ENCODE peak calls at places on chromosome 9, in six cellular contexts. U is HepG2, J is GM12891, Z is K562, K is H1, B is GM12878. H is an unnamed sample.

GRCh38 chr9:95766906-95767305 is 108.6 kb upstream of the ERCC6L2 start:
- DNase-seq in J (no peak), Z (no peak), U (no peak), B (no peak), K (no peak), H (no peak)

GRCh38 chr9:21611896-21612295 is 129.8 kb upstream of the IFNE start:
- DNase-seq in Z (no peak), K (no peak), U (no peak), B (no peak), J (no peak), H (no peak)

GRCh38 chr9:131934673-131935072 is 145.0 kb downstream of the MED27 start:
- DNase-seq in U (no peak), K (no peak), B (no peak), Z (no peak), J (no peak), H (no peak)

GRCh38 chr9:133955821-133956411 is 36.2 kb downstream of the VAV2 start:
- DNase-seq in Z (no peak), K (peak; percentile 77), U (no peak), B (no peak), J (peak; percentile 90), H (peak; percentile 86)

GRCh38 chr9:69122086-69122390 is 52.0 kb upstream of the TJP2 start:
- DNase-seq in B (no peak), Z (no peak), U (peak; percentile 29), J (peak; percentile 51), K (peak; percentile 68), H (peak; percentile 49)

GRCh38 chr9:108478871-108479332 is 376.9 kb downstream of the ACTL7B start:
- DNase-seq in U (peak; percentile 25), Z (no peak), B (peak; percentile 15), J (no peak), K (no peak), H (no peak)

GRCh38 chr9:89025538-89025937 is 34.3 kb downstream of the S1PR3 start:
- DNase-seq in B (no peak), J (no peak), Z (no peak), U (no peak), K (no peak), H (no peak)

GRCh38 chr9:81540142-81540701 is 149.1 kb downstream of the TLE1 start:
- DNase-seq in K (no peak), J (no peak), B (no peak), Z (no peak), U (no peak), H (no peak)

GRCh38 chr9:103410059-103410458 is 414.9 kb downstream of the CYLC2 start:
- DNase-seq in B (no peak), K (no peak), J (no peak), Z (no peak), U (no peak), H (no peak)

GRCh38 chr9:133715866-133716563 is 22.1 kb downstream of the SARDH start:
- DNase-seq in U (peak; percentile 60), J (no peak), B (no peak), Z (peak; percentile 31), K (peak; percentile 80), H (no peak)

GRCh38 chr9:128911529-128912035 is 9.2 kb upstream of the PHYHD1 start:
- DNase-seq in B (no peak), J (no peak), K (no peak), Z (no peak), U (peak; percentile 80), H (no peak)

DNA sequence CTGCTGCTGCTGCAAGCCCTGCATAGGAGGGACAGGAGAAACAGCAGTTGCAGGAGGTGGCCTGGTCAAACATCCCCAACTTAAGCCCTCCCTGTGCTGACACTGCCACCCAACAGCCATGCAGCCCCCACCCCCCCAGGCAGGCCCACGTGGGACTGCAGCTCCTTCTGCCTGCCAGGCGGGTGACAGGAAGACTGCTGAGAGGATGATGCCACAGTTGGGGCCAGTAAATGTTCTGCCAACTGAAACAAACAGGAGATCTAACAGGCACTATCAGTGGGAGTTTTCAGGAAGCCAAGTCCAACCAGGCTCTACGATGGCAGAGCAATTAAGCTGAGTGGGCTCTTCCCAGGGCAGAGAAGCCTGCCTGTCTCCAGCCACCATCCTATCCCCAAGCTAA is 31.1 kb downstream of the DIRAS2 start:
- DNase-seq in B (no peak), K (no peak), Z (no peak), J (no peak), U (no peak), H (no peak)
- TF ChIP-seq POLR2A in B (no peak), K (no peak), Z (no peak), J (no peak), U (no peak), H (no peak)

DNA sequence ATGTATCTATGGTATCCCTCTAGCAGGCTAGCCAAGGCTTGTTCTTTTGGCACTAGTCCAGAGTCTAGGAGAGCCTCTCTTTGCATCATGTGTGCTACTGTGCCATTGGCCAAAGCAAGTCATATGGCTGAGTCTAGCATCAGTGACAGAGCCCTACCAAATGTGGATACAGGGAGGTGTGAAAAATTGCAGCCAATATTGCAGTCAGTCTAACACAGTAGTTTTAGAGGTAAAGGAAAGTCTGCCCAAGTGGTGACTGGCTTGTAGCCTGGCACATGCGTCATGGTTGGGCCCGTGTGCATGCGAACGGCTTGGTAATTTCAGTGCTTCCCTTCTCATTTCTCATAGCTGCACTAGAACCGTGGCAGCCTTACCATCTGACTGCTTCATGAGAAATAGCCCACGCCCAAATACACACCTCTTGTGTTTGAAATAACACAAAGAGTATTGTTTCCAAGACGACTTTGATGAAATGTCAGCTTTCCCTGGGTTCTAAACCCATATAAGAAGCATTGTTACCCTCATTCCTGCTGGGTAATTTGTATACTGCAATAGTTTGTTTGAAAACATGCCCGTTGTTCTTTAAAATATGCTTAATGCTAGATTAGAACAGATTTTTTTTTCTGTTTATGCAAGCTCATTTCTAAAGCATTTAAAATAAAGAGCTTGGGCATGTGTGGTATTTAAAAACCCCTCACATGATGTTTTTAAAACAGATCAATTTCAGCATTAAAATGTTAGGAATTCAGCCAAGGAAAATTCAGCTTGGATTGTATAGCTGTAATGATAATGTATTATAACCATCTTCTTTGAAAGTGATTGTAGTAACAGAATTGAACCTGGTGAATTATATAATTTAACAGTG is 113.2 kb downstream of the TLE4 start:
- DNase-seq in K (no peak), B (no peak), U (no peak), J (no peak), Z (no peak), H (no peak)
- TF ChIP-seq TAF1 in K (no peak), B (no peak), U (no peak), J (no peak), Z (no peak), H (no peak)

GRCh38 chr9:4801156-4801555 is 8.4 kb downstream of the RCL1 start:
- DNase-seq in J (no peak), U (no peak), K (no peak), Z (no peak), B (no peak), H (no peak)

GRCh38 chr9:4796530-4796929 is 3.8 kb downstream of the RCL1 start:
- DNase-seq in Z (no peak), B (no peak), U (no peak), K (no peak), J (no peak), H (no peak)

GRCh38 chr9:4796988-4797956 is 4.5 kb downstream of the RCL1 start:
- DNase-seq in J (no peak), B (no peak), U (peak; percentile 43), Z (no peak), K (no peak), H (no peak)

GRCh38 chr9:4799775-4800174 is 7.0 kb downstream of the RCL1 start:
- DNase-seq in U (no peak), Z (peak; percentile 64), K (no peak), B (no peak), J (no peak), H (no peak)

DNA sequence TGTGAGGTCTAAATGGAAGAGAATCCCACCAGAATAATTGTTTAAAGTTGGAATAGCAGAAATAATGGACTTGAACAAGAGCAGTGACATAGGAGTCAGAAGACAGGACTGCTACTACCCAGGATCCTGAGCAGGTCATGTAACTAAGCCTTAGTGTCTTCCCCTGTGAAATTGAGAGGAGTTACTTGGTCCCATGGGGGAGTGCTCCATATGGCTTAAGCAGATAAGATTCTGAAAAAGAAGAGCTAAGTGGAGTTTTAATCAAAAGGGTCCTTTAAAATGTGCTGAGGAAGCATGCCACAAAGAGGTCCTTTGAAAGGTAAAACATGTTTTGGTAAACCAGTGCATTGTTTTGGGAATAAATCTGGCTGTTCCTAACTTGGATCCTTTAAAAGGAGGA is 5.5 kb downstream of the RCL1 start:
- DNase-seq in J (no peak), U (no peak), B (no peak), Z (peak; percentile 60), K (no peak), H (no peak)
- TF ChIP-seq POLR2A in J (no peak), U (no peak), B (no peak), Z (no peak), K (no peak), H (no peak)

DNA sequence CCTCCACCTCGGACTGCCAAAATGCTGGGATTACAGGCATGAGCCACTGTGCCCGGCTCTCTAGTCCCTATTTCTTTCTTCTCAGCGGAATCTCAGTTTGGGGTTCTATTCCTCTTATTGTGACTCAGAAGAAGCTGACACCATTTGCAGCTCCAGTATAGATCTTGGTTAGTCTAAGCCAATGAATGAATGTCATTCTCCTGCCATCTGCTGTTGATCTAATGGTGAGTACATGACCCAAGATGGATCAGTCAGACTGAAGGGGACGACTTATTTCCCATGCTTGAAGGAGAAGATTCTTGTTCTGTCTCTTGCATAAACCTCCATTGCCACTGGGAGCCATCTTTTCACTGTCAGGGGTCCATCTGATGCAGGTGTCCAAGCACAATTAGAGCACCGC is 76.0 kb upstream of the KLF9 start:
- DNase-seq in B (no peak), J (no peak), Z (no peak), U (no peak), K (no peak), H (no peak)
- TF ChIP-seq TAF1 in B (no peak), J (no peak), Z (no peak), U (no peak), K (no peak), H (no peak)

H was measured in GM12892.